ENCODE peak calls at places on chromosomes 4 and X, in six cellular contexts. One of them, this sample, is unnamed. For H3K4me1, the result is how much of the 10 kb centered on the place peaks cover.

GRCh38 chrX:16771483-16772398 is 14.5 kb upstream of the TXLNG start:
- DNase-seq in IMR-90: peak
- DNase-seq in PC-9: peak
- DNase-seq in endodermal cell: peak
- DNase-seq in adrenal gland: no peak
- DNase-seq in ascending aorta: no peak
- DNase-seq in this sample: peak

GRCh38 chrX:139691843-139692505 is 16.0 kb downstream of the MCF2 start:
- DNase-seq in IMR-90: no peak
- DNase-seq in PC-9: no peak
- DNase-seq in adrenal gland: no peak
- DNase-seq in endodermal cell: peak
- DNase-seq in ascending aorta: no peak
- DNase-seq in this sample: no peak

GRCh38 chrX:22314692-22315091 is 42.0 kb downstream of the CBLL2 start:
- DNase-seq in endodermal cell: peak
- DNase-seq in adrenal gland: no peak
- DNase-seq in IMR-90: peak
- DNase-seq in PC-9: no peak
- DNase-seq in ascending aorta: no peak
- DNase-seq in this sample: peak

GRCh38 chr4:3375688-3376087 is 66.1 kb upstream of the HGFAC start:
- DNase-seq in IMR-90: peak
- DNase-seq in PC-9: no peak
- DNase-seq in ascending aorta: no peak
- DNase-seq in adrenal gland: peak
- DNase-seq in endodermal cell: no peak
- DNase-seq in this sample: peak

GRCh38 chrX:30343206-30343605 is 34.0 kb upstream of the NR0B1 start:
- DNase-seq in PC-9: no peak
- DNase-seq in IMR-90: no peak
- DNase-seq in ascending aorta: no peak
- DNase-seq in adrenal gland: no peak
- DNase-seq in endodermal cell: peak
- DNase-seq in this sample: no peak

GRCh38 chrX:71618303-71618721 is at the start of gene CXCR3:
- DNase-seq in adrenal gland: peak
- DNase-seq in PC-9: no peak
- DNase-seq in endodermal cell: no peak
- DNase-seq in IMR-90: no peak
- DNase-seq in ascending aorta: peak
- DNase-seq in this sample: no peak

GRCh38 chrX:10282490-10282889 is 125.7 kb downstream of the CLCN4 start:
- DNase-seq in PC-9: no peak
- DNase-seq in IMR-90: no peak
- DNase-seq in adrenal gland: no peak
- DNase-seq in ascending aorta: no peak
- DNase-seq in endodermal cell: peak
- DNase-seq in this sample: no peak

GRCh38 chrX:115399306-115399705 is 109.8 kb downstream of the LUZP4 start:
- DNase-seq in ascending aorta: no peak
- DNase-seq in IMR-90: no peak
- DNase-seq in adrenal gland: no peak
- DNase-seq in PC-9: no peak
- DNase-seq in endodermal cell: no peak
- DNase-seq in this sample: no peak

GRCh38 chrX:135893294-135893817 is at the start of the genes CT45A10 and SAGE1:
- DNase-seq in adrenal gland: no peak
- DNase-seq in IMR-90: no peak
- DNase-seq in PC-9: no peak
- DNase-seq in ascending aorta: no peak
- DNase-seq in endodermal cell: peak
- DNase-seq in this sample: no peak

GRCh38 chr4:18529482-18529881 is 507.9 kb upstream of the LCORL start:
- DNase-seq in PC-9: no peak
- DNase-seq in ascending aorta: no peak
- DNase-seq in adrenal gland: no peak
- DNase-seq in endodermal cell: no peak
- DNase-seq in IMR-90: no peak
- DNase-seq in this sample: no peak

GRCh38 chr4:82247629-82248028 is 126.2 kb downstream of the HNRNPD start:
- DNase-seq in IMR-90: no peak
- DNase-seq in ascending aorta: no peak
- DNase-seq in PC-9: no peak
- DNase-seq in endodermal cell: peak
- DNase-seq in adrenal gland: no peak
- DNase-seq in this sample: no peak

GRCh38 chrX:15930585-15930984 is 76.0 kb upstream of the AP1S2 start:
- DNase-seq in ascending aorta: no peak
- DNase-seq in IMR-90: peak
- DNase-seq in PC-9: no peak
- DNase-seq in adrenal gland: no peak
- DNase-seq in endodermal cell: no peak
- DNase-seq in this sample: peak

GRCh38 chr4:121749225-121749624 is 15.7 kb downstream of the SMIM43 start:
- DNase-seq in endodermal cell: peak
- DNase-seq in IMR-90: no peak
- DNase-seq in ascending aorta: no peak
- DNase-seq in adrenal gland: no peak
- DNase-seq in PC-9: no peak
- DNase-seq in this sample: no peak

GRCh38 chr4:147709999-147710398 is 21.9 kb upstream of the ARHGAP10 start:
- DNase-seq in endodermal cell: no peak
- DNase-seq in IMR-90: peak
- DNase-seq in PC-9: no peak
- DNase-seq in adrenal gland: no peak
- DNase-seq in ascending aorta: no peak
- DNase-seq in this sample: no peak

GRCh38 chr4:140863187-140863586 is 107.0 kb upstream of the TBC1D9 start:
- DNase-seq in PC-9: no peak
- DNase-seq in endodermal cell: no peak
- DNase-seq in adrenal gland: no peak
- DNase-seq in IMR-90: no peak
- DNase-seq in ascending aorta: no peak
- DNase-seq in this sample: no peak

GRCh38 chr4:185849543-185850185 is 37.7 kb upstream of the SORBS2 start:
- DNase-seq in IMR-90: no peak
- DNase-seq in endodermal cell: no peak
- DNase-seq in PC-9: no peak
- DNase-seq in adrenal gland: no peak
- DNase-seq in ascending aorta: no peak
- DNase-seq in this sample: no peak

GRCh38 chrX:12956704-12957541 is 18.0 kb upstream of the TMSB4X start:
- DNase-seq in PC-9: peak
- DNase-seq in ascending aorta: peak
- DNase-seq in adrenal gland: peak
- DNase-seq in IMR-90: peak
- DNase-seq in endodermal cell: no peak
- DNase-seq in this sample: peak
- H3K4me1 ChIP-seq in PC-9: under half
- H3K4me1 ChIP-seq in ascending aorta: under half
- H3K4me1 ChIP-seq in adrenal gland: under half
- H3K4me1 ChIP-seq in IMR-90: under half
- H3K4me1 ChIP-seq in endodermal cell: under half
- H3K4me1 ChIP-seq in this sample: under half

DNA sequence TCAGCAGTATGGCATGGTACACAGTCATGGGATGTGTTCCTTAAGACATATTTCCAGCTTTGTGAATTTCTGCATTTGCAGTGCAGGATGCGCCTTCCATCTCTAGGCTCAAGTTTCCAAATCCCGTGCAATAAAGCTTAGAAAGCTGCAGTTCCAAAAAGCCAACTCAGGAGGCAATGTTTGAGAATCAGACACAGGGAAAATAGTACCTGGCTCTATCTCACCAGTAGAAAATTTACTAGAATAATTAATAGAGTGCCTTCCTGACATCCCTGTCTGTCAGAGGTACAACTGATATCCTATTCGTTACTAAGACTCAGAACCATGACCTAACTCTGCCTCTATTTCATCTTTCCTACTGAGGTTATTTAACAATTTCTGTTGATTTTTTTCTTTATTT is 1333.0 kb downstream of the PCDH19 start:
- DNase-seq in IMR-90: no peak
- DNase-seq in endodermal cell: no peak
- DNase-seq in adrenal gland: no peak
- DNase-seq in PC-9: no peak
- DNase-seq in ascending aorta: no peak
- DNase-seq in this sample: no peak
- TF ChIP-seq CTCF in IMR-90: no peak
- TF ChIP-seq CTCF in endodermal cell: peak
- TF ChIP-seq CTCF in adrenal gland: no peak
- TF ChIP-seq CTCF in PC-9: no peak
- TF ChIP-seq CTCF in ascending aorta: no peak
- TF ChIP-seq CTCF in this sample: no peak

DNA sequence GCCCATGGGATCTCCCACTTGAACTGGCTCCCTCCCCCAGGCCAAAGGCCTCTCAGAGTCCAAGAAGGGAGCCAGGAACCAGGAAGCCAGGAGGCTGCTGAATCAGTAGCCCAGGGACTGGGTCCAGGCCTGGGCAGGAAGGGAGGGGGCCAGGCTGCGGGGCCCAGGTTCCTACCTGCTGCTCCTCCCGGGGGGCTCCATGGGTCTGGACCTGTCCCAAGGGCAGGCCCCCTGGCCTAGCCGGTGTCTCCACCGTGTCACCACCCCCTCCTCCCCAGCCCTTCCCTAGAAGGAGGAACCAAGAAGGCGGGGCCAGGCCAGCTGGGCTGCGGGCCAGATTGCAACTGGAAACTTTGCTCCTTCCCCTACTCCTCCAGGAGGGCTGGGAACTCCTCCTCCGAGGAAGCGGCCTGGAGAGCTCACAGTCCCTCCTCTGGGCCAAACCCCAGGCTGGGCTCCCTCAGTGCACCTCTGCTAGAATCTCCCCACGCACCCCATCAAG is at the start of gene IQSEC2:
- DNase-seq in IMR-90: peak
- DNase-seq in ascending aorta: peak
- DNase-seq in PC-9: peak
- DNase-seq in adrenal gland: peak
- DNase-seq in endodermal cell: peak
- DNase-seq in this sample: peak
- H3K4me3 ChIP-seq in IMR-90: peak
- H3K4me3 ChIP-seq in ascending aorta: peak
- H3K4me3 ChIP-seq in PC-9: peak
- H3K4me3 ChIP-seq in adrenal gland: no peak
- H3K4me3 ChIP-seq in endodermal cell: peak
- H3K4me3 ChIP-seq in this sample: peak

DNA sequence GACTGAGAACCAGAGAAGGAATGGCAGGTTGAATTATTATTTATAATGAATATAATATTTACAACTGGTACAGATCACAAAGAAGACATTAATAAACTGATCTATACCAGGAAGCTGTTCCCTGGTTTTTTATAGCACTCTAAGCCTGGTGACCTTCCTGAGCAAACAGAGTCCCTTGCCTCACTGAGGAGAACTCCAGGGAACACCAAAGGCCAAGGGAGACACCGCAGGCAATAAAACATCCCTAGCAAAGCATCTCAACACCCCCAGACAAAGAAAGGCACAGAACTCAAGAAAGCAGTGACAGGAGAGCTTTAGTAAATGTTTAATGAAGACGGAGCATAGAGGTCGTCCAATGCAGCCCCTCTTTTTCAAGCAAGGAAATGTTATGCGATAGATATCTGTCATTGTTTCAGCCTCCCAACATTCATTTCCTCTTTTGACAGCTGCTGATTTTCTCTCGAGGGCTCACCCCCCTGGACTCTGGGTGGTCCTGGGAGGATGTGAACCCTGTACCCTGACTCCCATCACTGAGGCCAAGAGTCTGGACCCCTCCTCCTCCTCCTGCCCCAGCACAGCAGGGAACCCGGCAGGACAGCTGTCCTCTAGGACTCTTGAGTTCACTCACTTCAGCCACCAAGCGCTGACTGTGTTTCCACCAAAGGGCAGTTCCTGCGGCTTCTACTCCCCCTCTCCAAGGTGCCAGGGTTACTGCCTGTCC is 342.5 kb upstream of the GATB start:
- DNase-seq in endodermal cell: no peak
- DNase-seq in ascending aorta: no peak
- DNase-seq in PC-9: no peak
- DNase-seq in IMR-90: no peak
- DNase-seq in adrenal gland: no peak
- DNase-seq in this sample: no peak
- H3K4me1 ChIP-seq in endodermal cell: under half
- H3K4me1 ChIP-seq in ascending aorta: under half
- H3K4me1 ChIP-seq in PC-9: under half
- H3K4me1 ChIP-seq in IMR-90: under half
- H3K4me1 ChIP-seq in adrenal gland: under half
- H3K4me1 ChIP-seq in this sample: under half

GRCh38 chrX:85611926-85612325 is 232.5 kb upstream of the POF1B start:
- DNase-seq in ascending aorta: no peak
- DNase-seq in IMR-90: peak
- DNase-seq in adrenal gland: no peak
- DNase-seq in PC-9: no peak
- DNase-seq in endodermal cell: no peak
- DNase-seq in this sample: peak
- TF ChIP-seq CTCF in ascending aorta: no peak
- TF ChIP-seq CTCF in IMR-90: peak
- TF ChIP-seq CTCF in adrenal gland: peak
- TF ChIP-seq CTCF in PC-9: peak
- TF ChIP-seq CTCF in endodermal cell: peak
- TF ChIP-seq CTCF in this sample: peak

GRCh38 chr4:107855723-107856122 is 31.0 kb downstream of the SGMS2 start:
- DNase-seq in IMR-90: no peak
- DNase-seq in ascending aorta: no peak
- DNase-seq in adrenal gland: no peak
- DNase-seq in PC-9: no peak
- DNase-seq in endodermal cell: no peak
- DNase-seq in this sample: no peak
- H3K4me3 ChIP-seq in IMR-90: no peak
- H3K4me3 ChIP-seq in ascending aorta: no peak
- H3K4me3 ChIP-seq in adrenal gland: no peak
- H3K4me3 ChIP-seq in PC-9: no peak
- H3K4me3 ChIP-seq in endodermal cell: no peak
- H3K4me3 ChIP-seq in this sample: no peak

DNA sequence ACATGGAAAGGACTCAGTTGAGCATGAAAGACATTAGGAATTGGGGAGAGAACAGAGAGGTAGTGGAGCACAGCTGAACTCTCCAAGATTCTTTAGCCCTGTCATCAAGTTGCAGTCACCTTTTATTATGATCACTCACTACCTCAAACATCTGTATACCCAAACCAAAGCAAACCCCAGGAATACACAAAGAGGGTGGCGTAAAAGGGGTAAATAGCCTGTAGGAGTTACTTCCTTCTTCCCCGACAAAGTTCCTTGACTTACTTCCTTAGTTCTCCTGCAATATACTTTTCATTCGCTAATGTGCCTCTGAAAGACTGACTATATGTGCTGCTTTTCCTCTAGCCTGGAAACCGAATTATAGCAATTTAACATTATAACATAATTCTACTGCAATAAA is 159.9 kb downstream of the SPRY1 start:
- DNase-seq in endodermal cell: no peak
- DNase-seq in adrenal gland: no peak
- DNase-seq in ascending aorta: no peak
- DNase-seq in IMR-90: no peak
- DNase-seq in PC-9: no peak
- DNase-seq in this sample: no peak
- H3K4me1 ChIP-seq in endodermal cell: under half
- H3K4me1 ChIP-seq in adrenal gland: under half
- H3K4me1 ChIP-seq in ascending aorta: under half
- H3K4me1 ChIP-seq in IMR-90: under half
- H3K4me1 ChIP-seq in PC-9: under half
- H3K4me1 ChIP-seq in this sample: under half

GRCh38 chr4:27318740-27319139 is 458.1 kb downstream of the STIM2 start:
- DNase-seq in endodermal cell: peak
- DNase-seq in PC-9: peak
- DNase-seq in ascending aorta: peak
- DNase-seq in adrenal gland: no peak
- DNase-seq in IMR-90: peak
- DNase-seq in this sample: peak
- TF ChIP-seq CTCF in endodermal cell: peak
- TF ChIP-seq CTCF in PC-9: peak
- TF ChIP-seq CTCF in ascending aorta: peak
- TF ChIP-seq CTCF in adrenal gland: no peak
- TF ChIP-seq CTCF in IMR-90: peak
- TF ChIP-seq CTCF in this sample: peak